ENCODE peak calls at places on chromosomes 4 and X, in eight cellular contexts. One of them, this sample, is unnamed.
A peak's percentile ranks its signal among the peaks of the same experiment; 100 is the strongest.

GRCh38 chrX:109040057-109040456 is 303.7 kb upstream of the IRS4 start:
- DNase-seq in H1: no peak
- DNase-seq in K562: no peak
- DNase-seq in sigmoid colon: no peak
- DNase-seq in IMR-90: no peak
- DNase-seq in body of pancreas: no peak
- DNase-seq in A549: no peak
- DNase-seq in tibial nerve: no peak
- DNase-seq in this sample: no peak

GRCh38 chr4:95268819-95269565 is 279.8 kb downstream of the UNC5C start:
- DNase-seq in H1: no peak
- DNase-seq in K562: no peak
- DNase-seq in sigmoid colon: no peak
- DNase-seq in IMR-90: peak; percentile 7
- DNase-seq in body of pancreas: no peak
- DNase-seq in A549: no peak
- DNase-seq in tibial nerve: no peak
- DNase-seq in this sample: no peak

GRCh38 chr4:183402771-183403170 is 41.7 kb upstream of the CDKN2AIP start:
- DNase-seq in H1: no peak
- DNase-seq in K562: no peak
- DNase-seq in sigmoid colon: no peak
- DNase-seq in IMR-90: no peak
- DNase-seq in body of pancreas: no peak
- DNase-seq in A549: no peak
- DNase-seq in tibial nerve: no peak
- DNase-seq in this sample: no peak

GRCh38 chr4:150371869-150372268 is 210.1 kb upstream of the MAB21L2 start:
- DNase-seq in H1: no peak
- DNase-seq in K562: no peak
- DNase-seq in sigmoid colon: no peak
- DNase-seq in IMR-90: no peak
- DNase-seq in body of pancreas: no peak
- DNase-seq in A549: no peak
- DNase-seq in tibial nerve: no peak
- DNase-seq in this sample: no peak

GRCh38 chr4:179663641-179664431 is 2221.6 kb upstream of the AGA start:
- DNase-seq in H1: no peak
- DNase-seq in K562: no peak
- DNase-seq in sigmoid colon: no peak
- DNase-seq in IMR-90: no peak
- DNase-seq in body of pancreas: no peak
- DNase-seq in A549: no peak
- DNase-seq in tibial nerve: no peak
- DNase-seq in this sample: no peak

GRCh38 chrX:57453901-57454300 is 137.9 kb upstream of the ZXDB start:
- DNase-seq in H1: peak; percentile 0
- DNase-seq in K562: peak; percentile 7
- DNase-seq in sigmoid colon: no peak
- DNase-seq in IMR-90: peak; percentile 4
- DNase-seq in body of pancreas: no peak
- DNase-seq in A549: no peak
- DNase-seq in tibial nerve: no peak
- DNase-seq in this sample: no peak

GRCh38 chr4:111847256-111848108 is 297.8 kb upstream of the FAM241A start:
- DNase-seq in H1: no peak
- DNase-seq in K562: no peak
- DNase-seq in sigmoid colon: no peak
- DNase-seq in IMR-90: no peak
- DNase-seq in body of pancreas: no peak
- DNase-seq in A549: no peak
- DNase-seq in tibial nerve: no peak
- DNase-seq in this sample: no peak

GRCh38 chr4:29046166-29046565 is 1674.0 kb upstream of the PCDH7 start:
- DNase-seq in H1: no peak
- DNase-seq in K562: no peak
- DNase-seq in sigmoid colon: no peak
- DNase-seq in IMR-90: peak; percentile 92
- DNase-seq in body of pancreas: no peak
- DNase-seq in A549: no peak
- DNase-seq in tibial nerve: no peak
- DNase-seq in this sample: no peak

GRCh38 chrX:123361371-123361770 is 177.3 kb downstream of the GRIA3 start:
- DNase-seq in H1: no peak
- DNase-seq in K562: no peak
- DNase-seq in sigmoid colon: no peak
- DNase-seq in IMR-90: no peak
- DNase-seq in body of pancreas: no peak
- DNase-seq in A549: no peak
- DNase-seq in tibial nerve: no peak
- DNase-seq in this sample: no peak

GRCh38 chr4:60500860-60501259 is 699.3 kb upstream of the ADGRL3 start:
- DNase-seq in H1: no peak
- DNase-seq in K562: no peak
- DNase-seq in sigmoid colon: no peak
- DNase-seq in IMR-90: no peak
- DNase-seq in body of pancreas: no peak
- DNase-seq in A549: no peak
- DNase-seq in tibial nerve: no peak
- DNase-seq in this sample: no peak

GRCh38 chr4:175770555-175770954 is 41.5 kb downstream of the GPM6A start:
- DNase-seq in H1: no peak
- DNase-seq in K562: no peak
- DNase-seq in sigmoid colon: no peak
- DNase-seq in IMR-90: no peak
- DNase-seq in body of pancreas: no peak
- DNase-seq in A549: no peak
- DNase-seq in tibial nerve: no peak
- DNase-seq in this sample: no peak

GRCh38 chr4:55742655-55743191 is 76.9 kb upstream of the EXOC1L start:
- DNase-seq in H1: no peak
- DNase-seq in K562: no peak
- DNase-seq in sigmoid colon: no peak
- DNase-seq in IMR-90: peak; percentile 59
- DNase-seq in body of pancreas: no peak
- DNase-seq in A549: no peak
- DNase-seq in tibial nerve: no peak
- DNase-seq in this sample: no peak

GRCh38 chr4:112521123-112522116 is 5.4 kb upstream of the NEUROG2 start:
- DNase-seq in H1: no peak
- DNase-seq in K562: no peak
- DNase-seq in sigmoid colon: no peak
- DNase-seq in IMR-90: no peak
- DNase-seq in body of pancreas: no peak
- DNase-seq in A549: no peak
- DNase-seq in tibial nerve: no peak
- DNase-seq in this sample: no peak

GRCh38 chr4:87657525-87657924 is 7.4 kb downstream of the DMP1 start:
- DNase-seq in H1: no peak
- DNase-seq in K562: no peak
- DNase-seq in sigmoid colon: no peak
- DNase-seq in IMR-90: peak; percentile 40
- DNase-seq in body of pancreas: no peak
- DNase-seq in A549: peak; percentile 10
- DNase-seq in tibial nerve: no peak
- DNase-seq in this sample: peak; percentile 7

GRCh38 chr4:48268956-48269860 is at the start of gene TEC:
- DNase-seq in H1: peak; percentile 17
- DNase-seq in K562: peak; percentile 68
- DNase-seq in sigmoid colon: peak; percentile 73
- DNase-seq in IMR-90: no peak
- DNase-seq in body of pancreas: peak; percentile 69
- DNase-seq in A549: peak; percentile 38
- DNase-seq in tibial nerve: peak; percentile 19
- DNase-seq in this sample: no peak

GRCh38 chr4:109040441-109040840 is 262.0 kb downstream of the COL25A1 start:
- DNase-seq in H1: no peak
- DNase-seq in K562: no peak
- DNase-seq in sigmoid colon: no peak
- DNase-seq in IMR-90: no peak
- DNase-seq in body of pancreas: no peak
- DNase-seq in A549: no peak
- DNase-seq in tibial nerve: no peak
- DNase-seq in this sample: no peak

GRCh38 chrX:111511477-111511876 is at the start of gene SERTM2:
- DNase-seq in H1: no peak
- DNase-seq in K562: no peak
- DNase-seq in sigmoid colon: no peak
- DNase-seq in IMR-90: peak; percentile 4
- DNase-seq in body of pancreas: no peak
- DNase-seq in A549: no peak
- DNase-seq in tibial nerve: no peak
- DNase-seq in this sample: no peak

GRCh38 chrX:115562492-115562872 is 1.5 kb downstream of the PLS3 start:
- DNase-seq in H1: no peak
- DNase-seq in K562: no peak
- DNase-seq in sigmoid colon: no peak
- DNase-seq in IMR-90: peak; percentile 51
- DNase-seq in body of pancreas: no peak
- DNase-seq in A549: peak; percentile 19
- DNase-seq in tibial nerve: no peak
- DNase-seq in this sample: no peak

DNA sequence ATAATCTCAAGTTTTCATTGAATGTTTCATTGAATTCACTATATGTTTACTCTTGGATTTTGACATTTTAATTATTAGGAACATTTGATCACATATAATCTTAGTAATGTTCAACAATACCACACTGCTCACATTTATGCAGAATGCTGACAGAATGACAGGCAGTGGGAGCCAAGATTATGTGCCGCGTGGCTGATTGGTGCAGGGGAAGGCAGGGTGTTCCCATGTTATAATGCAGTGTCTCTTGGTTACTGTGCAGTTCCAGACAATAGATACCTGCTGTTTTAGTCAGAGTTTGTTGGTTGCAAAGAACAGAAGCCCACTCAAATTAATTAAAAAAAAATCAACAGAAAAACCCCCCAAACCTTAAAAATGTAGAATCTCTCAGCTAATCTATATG is 33.0 kb downstream of the FHIP1A start:
- DNase-seq in H1: no peak
- DNase-seq in K562: no peak
- DNase-seq in sigmoid colon: no peak
- DNase-seq in IMR-90: no peak
- DNase-seq in body of pancreas: peak; percentile 23
- DNase-seq in A549: no peak
- DNase-seq in tibial nerve: no peak
- DNase-seq in this sample: no peak
- TF ChIP-seq POLR2A in H1: no peak
- TF ChIP-seq POLR2A in K562: no peak
- TF ChIP-seq POLR2A in sigmoid colon: no peak
- TF ChIP-seq POLR2A in IMR-90: no peak
- TF ChIP-seq POLR2A in body of pancreas: no peak
- TF ChIP-seq POLR2A in A549: no peak
- TF ChIP-seq POLR2A in tibial nerve: no peak
- TF ChIP-seq POLR2A in this sample: no peak

GRCh38 chrX:106611682-106612402 is at the start of gene RADX:
- DNase-seq in H1: peak; percentile 60
- DNase-seq in K562: no peak
- DNase-seq in sigmoid colon: peak; percentile 88
- DNase-seq in IMR-90: peak; percentile 45
- DNase-seq in body of pancreas: peak; percentile 89
- DNase-seq in A549: peak; percentile 36
- DNase-seq in tibial nerve: peak; percentile 45
- DNase-seq in this sample: peak; percentile 7
- TF ChIP-seq POLR2A in H1: no peak
- TF ChIP-seq POLR2A in K562: no peak
- TF ChIP-seq POLR2A in sigmoid colon: no peak
- TF ChIP-seq POLR2A in IMR-90: no peak
- TF ChIP-seq POLR2A in body of pancreas: peak; percentile 53
- TF ChIP-seq POLR2A in A549: no peak
- TF ChIP-seq POLR2A in tibial nerve: peak; percentile 30
- TF ChIP-seq POLR2A in this sample: no peak

GRCh38 chrX:84189125-84189524 is 1.1 kb upstream of the RPS6KA6 start:
- DNase-seq in H1: no peak
- DNase-seq in K562: no peak
- DNase-seq in sigmoid colon: no peak
- DNase-seq in IMR-90: no peak
- DNase-seq in body of pancreas: no peak
- DNase-seq in A549: no peak
- DNase-seq in tibial nerve: no peak
- DNase-seq in this sample: no peak

GRCh38 chrX:84188320-84188834 is 378 bp upstream of the RPS6KA6 start:
- DNase-seq in H1: peak; percentile 34
- DNase-seq in K562: no peak
- DNase-seq in sigmoid colon: peak; percentile 78
- DNase-seq in IMR-90: peak; percentile 64
- DNase-seq in body of pancreas: peak; percentile 54
- DNase-seq in A549: peak; percentile 48
- DNase-seq in tibial nerve: peak; percentile 4
- DNase-seq in this sample: no peak

GRCh38 chrX:84186603-84187358 is 1.2 kb downstream of the RPS6KA6 start:
- DNase-seq in H1: no peak
- DNase-seq in K562: no peak
- DNase-seq in sigmoid colon: no peak
- DNase-seq in IMR-90: peak; percentile 5
- DNase-seq in body of pancreas: peak; percentile 2
- DNase-seq in A549: peak; percentile 3
- DNase-seq in tibial nerve: peak; percentile 4
- DNase-seq in this sample: no peak

GRCh38 chrX:84192006-84192405 is 4.0 kb upstream of the RPS6KA6 start:
- DNase-seq in H1: no peak
- DNase-seq in K562: no peak
- DNase-seq in sigmoid colon: no peak
- DNase-seq in IMR-90: no peak
- DNase-seq in body of pancreas: no peak
- DNase-seq in A549: no peak
- DNase-seq in tibial nerve: no peak
- DNase-seq in this sample: no peak

GRCh38 chrX:84187501-84188319 is at the start of gene RPS6KA6:
- DNase-seq in H1: no peak
- DNase-seq in K562: no peak
- DNase-seq in sigmoid colon: peak; percentile 68
- DNase-seq in IMR-90: peak; percentile 22
- DNase-seq in body of pancreas: peak; percentile 3
- DNase-seq in A549: peak; percentile 17
- DNase-seq in tibial nerve: peak; percentile 4
- DNase-seq in this sample: no peak
- TF ChIP-seq POLR2A in H1: no peak
- TF ChIP-seq POLR2A in K562: no peak
- TF ChIP-seq POLR2A in sigmoid colon: no peak
- TF ChIP-seq POLR2A in IMR-90: no peak
- TF ChIP-seq POLR2A in body of pancreas: no peak
- TF ChIP-seq POLR2A in A549: no peak
- TF ChIP-seq POLR2A in tibial nerve: no peak
- TF ChIP-seq POLR2A in this sample: no peak

DNA sequence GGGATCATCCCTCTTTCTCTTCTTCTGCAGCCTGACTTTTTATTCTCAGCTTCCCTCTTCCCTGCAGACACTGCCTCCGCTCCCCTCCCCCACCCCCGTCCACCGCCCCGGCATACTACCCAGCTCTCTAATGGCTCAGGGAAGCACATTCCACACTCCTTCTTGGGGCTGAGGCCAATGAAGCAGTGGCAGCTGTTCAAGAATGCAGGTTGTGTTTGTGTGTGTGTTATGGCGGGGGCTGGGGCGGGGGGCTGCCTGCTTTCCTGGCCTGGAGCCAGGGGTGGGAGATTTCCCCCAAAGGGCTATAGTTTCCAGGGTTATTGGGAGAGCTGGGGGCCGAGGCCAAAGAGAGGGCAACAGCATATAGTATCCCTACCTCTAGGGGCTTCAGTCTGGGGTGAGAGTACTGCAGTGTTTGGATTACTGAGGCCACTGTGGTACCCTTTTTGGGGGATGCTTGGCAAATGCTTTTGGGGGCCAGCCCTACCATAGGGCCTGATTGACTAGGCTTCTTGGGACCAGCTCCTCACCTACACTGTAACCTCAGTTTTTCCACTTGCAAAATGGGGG is 149.5 kb downstream of the EFNB1 start:
- DNase-seq in H1: no peak
- DNase-seq in K562: no peak
- DNase-seq in sigmoid colon: no peak
- DNase-seq in IMR-90: peak; percentile 56
- DNase-seq in body of pancreas: peak; percentile 34
- DNase-seq in A549: no peak
- DNase-seq in tibial nerve: no peak
- DNase-seq in this sample: no peak
- TF ChIP-seq POLR2A in H1: no peak
- TF ChIP-seq POLR2A in K562: no peak
- TF ChIP-seq POLR2A in sigmoid colon: no peak
- TF ChIP-seq POLR2A in IMR-90: no peak
- TF ChIP-seq POLR2A in body of pancreas: no peak
- TF ChIP-seq POLR2A in A549: no peak
- TF ChIP-seq POLR2A in tibial nerve: no peak
- TF ChIP-seq POLR2A in this sample: no peak

This sample was measured in H54.